ENCODE peak calls at places on chromosome 6, in seven cellular contexts. One of them, this sample, is unnamed.

GRCh38 chr6:135673671-135674309 is 176.2 kb upstream of the AHI1 start:
- DNase-seq in mammary epithelial cell: no peak
- DNase-seq in CD8-positive, alpha-beta memory T cell: no peak
- DNase-seq in tibial nerve: no peak
- DNase-seq in fibroblast of lung: peak; percentile 94
- DNase-seq in CD8-positive, alpha-beta T cell: no peak
- DNase-seq in nucleus accumbens: no peak
- DNase-seq in this sample: no peak

GRCh38 chr6:21753571-21754108 is 160.1 kb downstream of the SOX4 start:
- DNase-seq in mammary epithelial cell: no peak
- DNase-seq in CD8-positive, alpha-beta memory T cell: no peak
- DNase-seq in tibial nerve: no peak
- DNase-seq in fibroblast of lung: peak; percentile 91
- DNase-seq in CD8-positive, alpha-beta T cell: no peak
- DNase-seq in nucleus accumbens: no peak
- DNase-seq in this sample: no peak

GRCh38 chr6:96162711-96163120 is 146.9 kb downstream of the FUT9 start:
- DNase-seq in mammary epithelial cell: no peak
- DNase-seq in CD8-positive, alpha-beta memory T cell: no peak
- DNase-seq in tibial nerve: no peak
- DNase-seq in fibroblast of lung: no peak
- DNase-seq in CD8-positive, alpha-beta T cell: no peak
- DNase-seq in nucleus accumbens: no peak
- DNase-seq in this sample: no peak

GRCh38 chr6:72413884-72414283 is 208.0 kb upstream of the KCNQ5 start:
- DNase-seq in mammary epithelial cell: no peak
- DNase-seq in CD8-positive, alpha-beta memory T cell: no peak
- DNase-seq in tibial nerve: no peak
- DNase-seq in fibroblast of lung: no peak
- DNase-seq in CD8-positive, alpha-beta T cell: no peak
- DNase-seq in nucleus accumbens: no peak
- DNase-seq in this sample: no peak

GRCh38 chr6:431504-431903 is 40.0 kb downstream of the IRF4 start:
- DNase-seq in mammary epithelial cell: no peak
- DNase-seq in CD8-positive, alpha-beta memory T cell: no peak
- DNase-seq in tibial nerve: no peak
- DNase-seq in fibroblast of lung: no peak
- DNase-seq in CD8-positive, alpha-beta T cell: no peak
- DNase-seq in nucleus accumbens: no peak
- DNase-seq in this sample: no peak

GRCh38 chr6:106560966-106561740 is 68.1 kb downstream of the RTN4IP1 start:
- DNase-seq in mammary epithelial cell: peak; percentile 60
- DNase-seq in CD8-positive, alpha-beta memory T cell: no peak
- DNase-seq in tibial nerve: no peak
- DNase-seq in fibroblast of lung: peak; percentile 74
- DNase-seq in CD8-positive, alpha-beta T cell: no peak
- DNase-seq in nucleus accumbens: no peak
- DNase-seq in this sample: no peak

GRCh38 chr6:122734529-122735203 is 44.9 kb upstream of the FABP7 start:
- DNase-seq in mammary epithelial cell: no peak
- DNase-seq in CD8-positive, alpha-beta memory T cell: no peak
- DNase-seq in tibial nerve: no peak
- DNase-seq in fibroblast of lung: no peak
- DNase-seq in CD8-positive, alpha-beta T cell: no peak
- DNase-seq in nucleus accumbens: no peak
- DNase-seq in this sample: no peak

GRCh38 chr6:155085582-155086253 is 90.6 kb downstream of the TIAM2 start:
- DNase-seq in mammary epithelial cell: peak; percentile 98
- DNase-seq in CD8-positive, alpha-beta memory T cell: no peak
- DNase-seq in tibial nerve: no peak
- DNase-seq in fibroblast of lung: no peak
- DNase-seq in CD8-positive, alpha-beta T cell: no peak
- DNase-seq in nucleus accumbens: no peak
- DNase-seq in this sample: no peak

GRCh38 chr6:67887747-67888545 is 747.1 kb upstream of the ADGRB3 start:
- DNase-seq in mammary epithelial cell: no peak
- DNase-seq in CD8-positive, alpha-beta memory T cell: no peak
- DNase-seq in tibial nerve: no peak
- DNase-seq in fibroblast of lung: no peak
- DNase-seq in CD8-positive, alpha-beta T cell: no peak
- DNase-seq in nucleus accumbens: no peak
- DNase-seq in this sample: no peak

GRCh38 chr6:116624036-116624805 is 7.9 kb downstream of the RSPH4A start:
- DNase-seq in mammary epithelial cell: peak; percentile 29
- DNase-seq in CD8-positive, alpha-beta memory T cell: no peak
- DNase-seq in tibial nerve: no peak
- DNase-seq in fibroblast of lung: no peak
- DNase-seq in CD8-positive, alpha-beta T cell: no peak
- DNase-seq in nucleus accumbens: no peak
- DNase-seq in this sample: no peak

GRCh38 chr6:119728935-119729334 is 379.4 kb upstream of the MAN1A1 start:
- DNase-seq in mammary epithelial cell: no peak
- DNase-seq in CD8-positive, alpha-beta memory T cell: no peak
- DNase-seq in tibial nerve: no peak
- DNase-seq in fibroblast of lung: no peak
- DNase-seq in CD8-positive, alpha-beta T cell: no peak
- DNase-seq in nucleus accumbens: no peak
- DNase-seq in this sample: no peak

GRCh38 chr6:132209351-132209750 is 191.9 kb downstream of the MOXD1 start:
- DNase-seq in mammary epithelial cell: peak; percentile 95
- DNase-seq in CD8-positive, alpha-beta memory T cell: no peak
- DNase-seq in tibial nerve: no peak
- DNase-seq in fibroblast of lung: no peak
- DNase-seq in CD8-positive, alpha-beta T cell: no peak
- DNase-seq in nucleus accumbens: no peak
- DNase-seq in this sample: no peak

GRCh38 chr6:7878401-7878964 is 32.1 kb downstream of the TXNDC5 start:
- DNase-seq in mammary epithelial cell: no peak
- DNase-seq in CD8-positive, alpha-beta memory T cell: no peak
- DNase-seq in tibial nerve: no peak
- DNase-seq in fibroblast of lung: no peak
- DNase-seq in CD8-positive, alpha-beta T cell: no peak
- DNase-seq in nucleus accumbens: no peak
- DNase-seq in this sample: no peak

GRCh38 chr6:2158596-2159271 is 86.7 kb downstream of the GMDS start:
- DNase-seq in mammary epithelial cell: no peak
- DNase-seq in CD8-positive, alpha-beta memory T cell: no peak
- DNase-seq in tibial nerve: no peak
- DNase-seq in fibroblast of lung: peak; percentile 29
- DNase-seq in CD8-positive, alpha-beta T cell: no peak
- DNase-seq in nucleus accumbens: no peak
- DNase-seq in this sample: no peak

GRCh38 chr6:44222987-44223470 is 366 bp upstream of the SLC29A1 start:
- DNase-seq in mammary epithelial cell: no peak
- DNase-seq in CD8-positive, alpha-beta memory T cell: no peak
- DNase-seq in tibial nerve: no peak
- DNase-seq in fibroblast of lung: no peak
- DNase-seq in CD8-positive, alpha-beta T cell: no peak
- DNase-seq in nucleus accumbens: no peak
- DNase-seq in this sample: no peak

GRCh38 chr6:138403801-138404665 is at the start of gene HEBP2:
- DNase-seq in mammary epithelial cell: peak; percentile 95
- DNase-seq in CD8-positive, alpha-beta memory T cell: peak; percentile 90
- DNase-seq in tibial nerve: peak; percentile 88
- DNase-seq in fibroblast of lung: peak; percentile 78
- DNase-seq in CD8-positive, alpha-beta T cell: peak; percentile 87
- DNase-seq in nucleus accumbens: peak; percentile 54
- DNase-seq in this sample: peak; percentile 98

GRCh38 chr6:3753228-3753795 is 1.8 kb upstream of the PXDC1 start:
- DNase-seq in mammary epithelial cell: no peak
- DNase-seq in CD8-positive, alpha-beta memory T cell: no peak
- DNase-seq in tibial nerve: no peak
- DNase-seq in fibroblast of lung: no peak
- DNase-seq in CD8-positive, alpha-beta T cell: no peak
- DNase-seq in nucleus accumbens: no peak
- DNase-seq in this sample: no peak

GRCh38 chr6:35719407-35719829 is 17.4 kb upstream of the ARMC12 start:
- DNase-seq in mammary epithelial cell: no peak
- DNase-seq in CD8-positive, alpha-beta memory T cell: no peak
- DNase-seq in tibial nerve: no peak
- DNase-seq in fibroblast of lung: no peak
- DNase-seq in CD8-positive, alpha-beta T cell: no peak
- DNase-seq in nucleus accumbens: no peak
- DNase-seq in this sample: no peak

GRCh38 chr6:47414517-47415167 is 62.9 kb upstream of the CD2AP start:
- DNase-seq in mammary epithelial cell: peak; percentile 50
- DNase-seq in CD8-positive, alpha-beta memory T cell: no peak
- DNase-seq in tibial nerve: no peak
- DNase-seq in fibroblast of lung: peak; percentile 61
- DNase-seq in CD8-positive, alpha-beta T cell: no peak
- DNase-seq in nucleus accumbens: no peak
- DNase-seq in this sample: no peak

GRCh38 chr6:8819446-8819845 is 384.1 kb upstream of the SLC35B3 start:
- DNase-seq in mammary epithelial cell: peak; percentile 6
- DNase-seq in CD8-positive, alpha-beta memory T cell: no peak
- DNase-seq in tibial nerve: no peak
- DNase-seq in fibroblast of lung: no peak
- DNase-seq in CD8-positive, alpha-beta T cell: no peak
- DNase-seq in nucleus accumbens: no peak
- DNase-seq in this sample: no peak

GRCh38 chr6:170244721-170245201 is 46.1 kb downstream of the DLL1 start:
- DNase-seq in mammary epithelial cell: no peak
- DNase-seq in CD8-positive, alpha-beta memory T cell: no peak
- DNase-seq in tibial nerve: no peak
- DNase-seq in fibroblast of lung: no peak
- DNase-seq in CD8-positive, alpha-beta T cell: no peak
- DNase-seq in nucleus accumbens: peak; percentile 40
- DNase-seq in this sample: no peak

GRCh38 chr6:98092326-98092725 is 742.0 kb upstream of the POU3F2 start:
- DNase-seq in mammary epithelial cell: no peak
- DNase-seq in CD8-positive, alpha-beta memory T cell: no peak
- DNase-seq in tibial nerve: no peak
- DNase-seq in fibroblast of lung: no peak
- DNase-seq in CD8-positive, alpha-beta T cell: no peak
- DNase-seq in nucleus accumbens: no peak
- DNase-seq in this sample: no peak

GRCh38 chr6:293185-294174 is 1.2 kb downstream of the DUSP22 start:
- DNase-seq in mammary epithelial cell: peak; percentile 39
- DNase-seq in CD8-positive, alpha-beta memory T cell: no peak
- DNase-seq in tibial nerve: no peak
- DNase-seq in fibroblast of lung: peak; percentile 23
- DNase-seq in CD8-positive, alpha-beta T cell: peak; percentile 49
- DNase-seq in nucleus accumbens: no peak
- DNase-seq in this sample: no peak

GRCh38 chr6:46815130-46815529 is 21.9 kb downstream of the MEP1A start:
- DNase-seq in mammary epithelial cell: peak; percentile 91
- DNase-seq in CD8-positive, alpha-beta memory T cell: no peak
- DNase-seq in tibial nerve: no peak
- DNase-seq in fibroblast of lung: no peak
- DNase-seq in CD8-positive, alpha-beta T cell: no peak
- DNase-seq in nucleus accumbens: no peak
- DNase-seq in this sample: no peak

GRCh38 chr6:87944541-87944954 is 103.1 kb upstream of the SPACA1 start:
- DNase-seq in mammary epithelial cell: peak; percentile 93
- DNase-seq in CD8-positive, alpha-beta memory T cell: no peak
- DNase-seq in tibial nerve: peak; percentile 21
- DNase-seq in fibroblast of lung: peak; percentile 33
- DNase-seq in CD8-positive, alpha-beta T cell: no peak
- DNase-seq in nucleus accumbens: no peak
- DNase-seq in this sample: peak; percentile 86

GRCh38 chr6:136969433-136969832 is 47.3 kb downstream of the SLC35D3 start:
- DNase-seq in mammary epithelial cell: peak; percentile 43
- DNase-seq in CD8-positive, alpha-beta memory T cell: no peak
- DNase-seq in tibial nerve: no peak
- DNase-seq in fibroblast of lung: no peak
- DNase-seq in CD8-positive, alpha-beta T cell: no peak
- DNase-seq in nucleus accumbens: no peak
- DNase-seq in this sample: no peak

GRCh38 chr6:53179961-53180651 is 31.5 kb upstream of the GCM1 start:
- DNase-seq in mammary epithelial cell: peak; percentile 7
- DNase-seq in CD8-positive, alpha-beta memory T cell: no peak
- DNase-seq in tibial nerve: peak; percentile 45
- DNase-seq in fibroblast of lung: peak; percentile 56
- DNase-seq in CD8-positive, alpha-beta T cell: peak; percentile 45
- DNase-seq in nucleus accumbens: no peak
- DNase-seq in this sample: peak; percentile 75

GRCh38 chr6:36968266-36968977 is 13.9 kb downstream of the PI16 start:
- DNase-seq in mammary epithelial cell: peak; percentile 40
- DNase-seq in CD8-positive, alpha-beta memory T cell: no peak
- DNase-seq in tibial nerve: peak; percentile 69
- DNase-seq in fibroblast of lung: peak; percentile 46
- DNase-seq in CD8-positive, alpha-beta T cell: no peak
- DNase-seq in nucleus accumbens: no peak
- DNase-seq in this sample: no peak

GRCh38 chr6:31597006-31597405 is 4.2 kb upstream of the NCR3 start:
- DNase-seq in mammary epithelial cell: no peak
- DNase-seq in CD8-positive, alpha-beta memory T cell: no peak
- DNase-seq in tibial nerve: no peak
- DNase-seq in fibroblast of lung: peak; percentile 23
- DNase-seq in CD8-positive, alpha-beta T cell: peak; percentile 56
- DNase-seq in nucleus accumbens: no peak
- DNase-seq in this sample: no peak

GRCh38 chr6:39958947-39959346 is 24.7 kb upstream of the MOCS1 start:
- DNase-seq in mammary epithelial cell: no peak
- DNase-seq in CD8-positive, alpha-beta memory T cell: no peak
- DNase-seq in tibial nerve: no peak
- DNase-seq in fibroblast of lung: no peak
- DNase-seq in CD8-positive, alpha-beta T cell: no peak
- DNase-seq in nucleus accumbens: no peak
- DNase-seq in this sample: no peak

GRCh38 chr6:42963855-42964605 is 3.5 kb downstream of the GNMT start:
- DNase-seq in mammary epithelial cell: peak; percentile 37
- DNase-seq in CD8-positive, alpha-beta memory T cell: no peak
- DNase-seq in tibial nerve: no peak
- DNase-seq in fibroblast of lung: peak; percentile 49
- DNase-seq in CD8-positive, alpha-beta T cell: peak; percentile 28
- DNase-seq in nucleus accumbens: no peak
- DNase-seq in this sample: no peak

GRCh38 chr6:119137194-119138072 is 59.0 kb upstream of the FAM184A start:
- DNase-seq in mammary epithelial cell: peak; percentile 54
- DNase-seq in CD8-positive, alpha-beta memory T cell: no peak
- DNase-seq in tibial nerve: no peak
- DNase-seq in fibroblast of lung: peak; percentile 71
- DNase-seq in CD8-positive, alpha-beta T cell: no peak
- DNase-seq in nucleus accumbens: no peak
- DNase-seq in this sample: no peak

GRCh38 chr6:2751871-2752270 is 1.1 kb upstream of the MYLK4 start:
- DNase-seq in mammary epithelial cell: no peak
- DNase-seq in CD8-positive, alpha-beta memory T cell: no peak
- DNase-seq in tibial nerve: no peak
- DNase-seq in fibroblast of lung: no peak
- DNase-seq in CD8-positive, alpha-beta T cell: no peak
- DNase-seq in nucleus accumbens: no peak
- DNase-seq in this sample: no peak

GRCh38 chr6:117233146-117233545 is 32.2 kb upstream of the VGLL2 start:
- DNase-seq in mammary epithelial cell: no peak
- DNase-seq in CD8-positive, alpha-beta memory T cell: no peak
- DNase-seq in tibial nerve: no peak
- DNase-seq in fibroblast of lung: no peak
- DNase-seq in CD8-positive, alpha-beta T cell: no peak
- DNase-seq in nucleus accumbens: no peak
- DNase-seq in this sample: no peak

GRCh38 chr6:89605861-89606260 is 32.7 kb downstream of the LYRM2 start:
- DNase-seq in mammary epithelial cell: no peak
- DNase-seq in CD8-positive, alpha-beta memory T cell: no peak
- DNase-seq in tibial nerve: no peak
- DNase-seq in fibroblast of lung: no peak
- DNase-seq in CD8-positive, alpha-beta T cell: no peak
- DNase-seq in nucleus accumbens: no peak
- DNase-seq in this sample: no peak

GRCh38 chr6:149723771-149724417 is 6.0 kb upstream of the LATS1 start:
- DNase-seq in mammary epithelial cell: peak; percentile 74
- DNase-seq in CD8-positive, alpha-beta memory T cell: no peak
- DNase-seq in tibial nerve: no peak
- DNase-seq in fibroblast of lung: peak; percentile 84
- DNase-seq in CD8-positive, alpha-beta T cell: peak; percentile 41
- DNase-seq in nucleus accumbens: peak; percentile 23
- DNase-seq in this sample: no peak

GRCh38 chr6:73696990-73697651 is 1.1 kb downstream of the CD109 start:
- DNase-seq in mammary epithelial cell: peak; percentile 71
- DNase-seq in CD8-positive, alpha-beta memory T cell: no peak
- DNase-seq in tibial nerve: no peak
- DNase-seq in fibroblast of lung: no peak
- DNase-seq in CD8-positive, alpha-beta T cell: no peak
- DNase-seq in nucleus accumbens: no peak
- DNase-seq in this sample: no peak